ENCODE peak calls at places on chromosomes 13 and 19, in nine cellular contexts. N is PC-3, E is esophagus squamous epithelium, H is thoracic aorta, F is sigmoid colon, U is left ventricle myocardium inferior, P is bronchial epithelial cell, Z is breast epithelium, S is fibroblast of pulmonary artery. X is an unnamed sample.

GRCh38 chr19:58181902-58182576 is 822 bp upstream of the ZNF274 start:
- DNase-seq in E (no peak), H (no peak), F (no peak), P (peak; percentile 20), Z (peak; percentile 72), N (peak; percentile 60), S (peak; percentile 50), U (peak; percentile 29), X (no peak)

GRCh38 chr13:113800576-113800926 is 41.5 kb downstream of the TMEM255B start:
- DNase-seq in P (no peak), F (no peak), S (no peak), U (no peak), N (no peak), Z (no peak), E (no peak), H (no peak), X (no peak)

GRCh38 chr19:3699071-3699740 is 1.1 kb downstream of the PIP5K1C start:
- DNase-seq in F (peak; percentile 89), P (peak; percentile 15), N (peak; percentile 24), H (no peak), U (peak; percentile 55), S (peak; percentile 58), Z (no peak), E (no peak), X (no peak)

GRCh38 chr19:10295305-10295846 is 5.6 kb downstream of the ICAM5 start:
- DNase-seq in S (no peak), P (no peak), F (no peak), U (no peak), N (no peak), H (no peak), E (no peak), Z (no peak), X (no peak)

GRCh38 chr19:31342926-31343325 is 6.3 kb downstream of the TSHZ3 start:
- DNase-seq in E (no peak), S (no peak), N (no peak), P (no peak), Z (no peak), H (no peak), U (no peak), F (no peak), X (no peak)

GRCh38 chr19:28710278-28710677 is 502.7 kb downstream of the UQCRFS1 start:
- DNase-seq in N (peak; percentile 65), H (no peak), Z (no peak), P (peak; percentile 61), S (peak; percentile 81), F (no peak), E (no peak), U (no peak), X (peak; percentile 52)

GRCh38 chr13:75693227-75693626 is 57.1 kb downstream of the LMO7 start:
- DNase-seq in U (no peak), Z (no peak), H (no peak), P (no peak), S (no peak), N (no peak), F (no peak), E (no peak), X (no peak)

GRCh38 chr19:4139614-4140236 is 13.7 kb upstream of the CREB3L3 start:
- DNase-seq in E (no peak), U (peak; percentile 73), F (peak; percentile 82), P (peak; percentile 51), S (peak; percentile 67), H (peak; percentile 25), N (peak; percentile 71), Z (peak; percentile 85), X (no peak)

GRCh38 chr13:72198967-72199601 is 332.1 kb upstream of the DACH1 start:
- DNase-seq in P (no peak), E (no peak), N (no peak), S (no peak), U (no peak), F (no peak), H (no peak), Z (no peak), X (no peak)

GRCh38 chr19:23436318-23436717 is 41.0 kb upstream of the ZNF91 start:
- DNase-seq in N (peak; percentile 4), E (no peak), F (no peak), S (no peak), Z (no peak), P (no peak), U (no peak), H (no peak), X (no peak)

GRCh38 chr13:83516781-83517180 is 365.5 kb downstream of the SLITRK1 start:
- DNase-seq in F (no peak), S (no peak), N (no peak), Z (no peak), P (no peak), E (no peak), U (no peak), H (no peak), X (no peak)

GRCh38 chr13:63541336-63541735 is 2125.7 kb upstream of the PCDH20 start:
- DNase-seq in P (no peak), N (no peak), U (no peak), S (no peak), Z (no peak), F (no peak), E (no peak), H (no peak), X (no peak)

GRCh38 chr19:58518261-58519086 is 1.1 kb downstream of the ZBTB45 start:
- DNase-seq in F (no peak), E (no peak), H (no peak), P (peak; percentile 5), S (no peak), N (peak; percentile 4), Z (no peak), U (no peak), X (no peak)

GRCh38 chr19:53704011-53704410 is 72.2 kb downstream of the DPRX start:
- DNase-seq in F (no peak), N (no peak), S (no peak), U (no peak), P (no peak), E (no peak), Z (no peak), H (no peak), X (no peak)

GRCh38 chr19:53707278-53707677 is 75.5 kb downstream of the DPRX start:
- DNase-seq in P (no peak), Z (no peak), S (no peak), N (no peak), H (no peak), E (no peak), U (no peak), F (no peak), X (no peak)

GRCh38 chr19:53703361-53703760 is 71.6 kb downstream of the DPRX start:
- DNase-seq in Z (no peak), U (no peak), E (no peak), F (no peak), P (no peak), S (no peak), N (no peak), H (no peak), X (no peak)
- H3K4me3 ChIP-seq in Z (no peak overlapping the region), U (no peak overlapping the region), E (no peak overlapping the region), F (no peak overlapping the region), P (no peak overlapping the region), S (no peak overlapping the region), N (no peak overlapping the region), H (no peak overlapping the region), X (no peak overlapping the region)

GRCh38 chr19:13231663-13232062 is 81.5 kb downstream of the IER2 start:
- DNase-seq in H (no peak), S (no peak), U (no peak), N (no peak), E (no peak), P (no peak), Z (no peak), F (no peak), X (no peak)

GRCh38 chr19:13240312-13241022 is 90.3 kb downstream of the IER2 start:
- DNase-seq in N (peak; percentile 34), U (no peak), P (no peak), Z (no peak), E (no peak), F (no peak), H (no peak), S (no peak), X (no peak)

GRCh38 chr19:13238891-13239534 is 88.8 kb downstream of the IER2 start:
- DNase-seq in U (no peak), F (no peak), Z (no peak), N (no peak), E (no peak), H (no peak), P (no peak), S (no peak), X (no peak)

GRCh38 chr19:13229246-13229645 is 79.0 kb downstream of the IER2 start:
- DNase-seq in E (no peak), S (no peak), P (no peak), Z (no peak), F (no peak), H (no peak), N (no peak), U (no peak), X (no peak)

DNA sequence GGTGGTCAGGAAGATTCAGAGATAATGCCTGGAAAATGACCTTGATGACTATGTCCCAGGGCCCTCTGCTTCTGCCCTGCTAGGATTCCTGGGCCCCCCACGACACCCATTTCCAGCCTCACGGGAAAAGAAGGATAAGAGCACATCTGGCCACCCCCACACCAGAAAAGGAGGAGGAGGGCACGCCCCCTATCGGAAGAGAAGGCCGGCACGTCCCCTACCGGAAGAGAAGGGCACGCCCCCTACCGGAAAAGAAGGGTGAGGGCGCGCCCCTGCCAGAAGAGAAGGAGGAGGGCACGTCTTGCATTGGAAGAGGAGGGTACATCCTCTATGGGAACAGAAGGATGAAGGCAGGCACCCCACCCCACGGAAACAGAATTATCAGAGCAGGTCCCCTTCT is 84.3 kb downstream of the IER2 start:
- DNase-seq in H (no peak), Z (no peak), P (no peak), F (no peak), U (peak; percentile 18), S (no peak), E (no peak), N (peak; percentile 71), X (no peak)
- TF ChIP-seq CTCF in H (peak; percentile 27), Z (no peak), P (peak; percentile 28), F (peak; percentile 24), U (peak; percentile 38), S (peak; percentile 15), E (peak; percentile 19), N (peak; percentile 96), X (peak; percentile 36)

GRCh38 chr19:17235618-17236413 is 9.8 kb downstream of the OCEL1 start:
- DNase-seq in U (peak; percentile 76), P (peak; percentile 56), F (peak; percentile 84), N (no peak), E (no peak), Z (peak; percentile 73), H (no peak), S (peak; percentile 76), X (peak; percentile 31)
- H3K4me3 ChIP-seq in U (peak overlapping the region; percentile 72), P (peak overlapping the region; percentile 51), F (peak overlapping the region; percentile 50), N (peak overlapping the region; percentile 61), E (peak overlapping the region; percentile 80), Z (peak overlapping the region; percentile 56), H (peak overlapping the region; percentile 76), S (peak overlapping the region; percentile 57), X (peak overlapping the region; percentile 66)

DNA sequence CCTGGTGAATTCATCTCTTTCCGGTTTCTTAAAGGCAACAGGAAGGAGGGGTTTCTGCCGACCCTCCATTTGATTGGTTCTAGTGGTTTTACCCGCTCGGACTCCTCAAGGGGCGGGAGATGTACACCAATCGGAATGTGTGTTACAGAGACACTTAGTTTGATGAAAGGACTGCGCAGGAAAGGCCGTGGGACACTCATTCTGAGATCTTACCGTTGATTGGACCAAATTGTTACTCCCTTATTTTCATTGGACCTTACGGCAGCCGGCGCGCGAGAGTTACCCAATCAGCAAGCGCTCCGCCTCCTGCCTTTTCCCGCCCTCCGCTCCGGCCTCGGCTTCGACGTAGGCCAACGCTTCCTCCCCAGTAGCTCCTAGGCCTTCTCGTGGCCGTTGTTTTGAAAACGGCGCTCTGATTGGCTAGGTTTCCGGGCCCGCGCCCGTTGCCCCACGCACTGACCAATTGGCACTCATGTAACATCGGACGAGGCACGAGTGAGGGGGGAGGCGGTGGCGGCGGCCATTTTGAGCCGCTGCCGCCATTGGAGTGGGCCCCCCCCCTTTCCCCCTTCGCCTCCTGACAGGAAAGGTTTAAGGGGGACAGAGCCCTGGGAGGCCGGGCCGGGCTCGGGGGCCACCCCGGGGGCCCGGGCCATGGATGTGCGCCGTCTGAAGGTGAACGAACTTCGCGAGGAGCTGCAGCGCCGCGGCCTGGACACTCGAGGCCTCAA is at the start of gene HNRNPUL1:
- DNase-seq in N (peak; percentile 99), F (peak; percentile 100), E (peak; percentile 100), P (peak; percentile 100), H (peak; percentile 98), S (peak; percentile 100), U (peak; percentile 98), Z (peak; percentile 100), X (peak; percentile 100)
- TF ChIP-seq CTCF in N (peak; percentile 31), F (peak; percentile 23), E (peak; percentile 23), P (peak; percentile 57), H (peak; percentile 13), S (peak; percentile 4), U (no peak), Z (peak; percentile 43), X (peak; percentile 10)

X was measured in AG09309.